ENCODE peak calls at places on chromosomes 1 and 21, in seven cellular contexts. One of them, this sample, is unnamed.

GRCh38 chr1:22790232-22791008 is 79.8 kb downstream of the EPHB2 start:
- DNase-seq in left lung: peak
- DNase-seq in adrenal gland: no peak
- DNase-seq in A549: no peak
- DNase-seq in fibroblast of lung: no peak
- DNase-seq in pancreas: peak
- DNase-seq in stomach: no peak
- DNase-seq in this sample: no peak

GRCh38 chr1:57034713-57035112 is 68.9 kb upstream of the C8B start:
- DNase-seq in left lung: no peak
- DNase-seq in adrenal gland: no peak
- DNase-seq in A549: no peak
- DNase-seq in fibroblast of lung: no peak
- DNase-seq in pancreas: no peak
- DNase-seq in stomach: no peak
- DNase-seq in this sample: no peak

GRCh38 chr1:42971848-42972291 is 13.2 kb upstream of the SLC2A1 start:
- DNase-seq in left lung: no peak
- DNase-seq in adrenal gland: no peak
- DNase-seq in A549: no peak
- DNase-seq in fibroblast of lung: peak
- DNase-seq in pancreas: no peak
- DNase-seq in stomach: no peak
- DNase-seq in this sample: no peak

GRCh38 chr1:1573843-1574720 is 581 bp downstream of the SSU72 start:
- DNase-seq in left lung: peak
- DNase-seq in adrenal gland: no peak
- DNase-seq in A549: peak
- DNase-seq in fibroblast of lung: peak
- DNase-seq in pancreas: peak
- DNase-seq in stomach: no peak
- DNase-seq in this sample: no peak

GRCh38 chr1:97563926-97564325 is 356.9 kb downstream of the DPYD start:
- DNase-seq in left lung: no peak
- DNase-seq in adrenal gland: no peak
- DNase-seq in A549: no peak
- DNase-seq in fibroblast of lung: no peak
- DNase-seq in pancreas: no peak
- DNase-seq in stomach: no peak
- DNase-seq in this sample: no peak

GRCh38 chr1:39845569-39846566 is 37.4 kb downstream of the TRIT1 start:
- DNase-seq in left lung: peak
- DNase-seq in adrenal gland: peak
- DNase-seq in A549: no peak
- DNase-seq in fibroblast of lung: peak
- DNase-seq in pancreas: peak
- DNase-seq in stomach: peak
- DNase-seq in this sample: peak

GRCh38 chr1:71853391-71853790 is 428.9 kb downstream of the NEGR1 start:
- DNase-seq in left lung: no peak
- DNase-seq in adrenal gland: no peak
- DNase-seq in A549: no peak
- DNase-seq in fibroblast of lung: no peak
- DNase-seq in pancreas: no peak
- DNase-seq in stomach: no peak
- DNase-seq in this sample: no peak

GRCh38 chr1:246971969-246972368 is 35.9 kb downstream of the ZNF695 start:
- DNase-seq in left lung: no peak
- DNase-seq in adrenal gland: no peak
- DNase-seq in A549: no peak
- DNase-seq in fibroblast of lung: no peak
- DNase-seq in pancreas: no peak
- DNase-seq in stomach: no peak
- DNase-seq in this sample: no peak

GRCh38 chr1:201828451-201828819 is 522 bp upstream of the IPO9 start:
- DNase-seq in left lung: no peak
- DNase-seq in adrenal gland: no peak
- DNase-seq in A549: no peak
- DNase-seq in fibroblast of lung: no peak
- DNase-seq in pancreas: no peak
- DNase-seq in stomach: no peak
- DNase-seq in this sample: no peak

GRCh38 chr1:45299981-45300668 is 26.6 kb upstream of the HPDL start:
- DNase-seq in left lung: no peak
- DNase-seq in adrenal gland: peak
- DNase-seq in A549: peak
- DNase-seq in fibroblast of lung: peak
- DNase-seq in pancreas: no peak
- DNase-seq in stomach: peak
- DNase-seq in this sample: no peak

GRCh38 chr1:44318097-44319088 is 36.7 kb downstream of the ERI3 start:
- DNase-seq in left lung: no peak
- DNase-seq in adrenal gland: no peak
- DNase-seq in A549: peak
- DNase-seq in fibroblast of lung: peak
- DNase-seq in pancreas: peak
- DNase-seq in stomach: no peak
- DNase-seq in this sample: peak

GRCh38 chr1:48916121-48917069 is 139.7 kb upstream of the BEND5 start:
- DNase-seq in left lung: no peak
- DNase-seq in adrenal gland: peak
- DNase-seq in A549: peak
- DNase-seq in fibroblast of lung: peak
- DNase-seq in pancreas: no peak
- DNase-seq in stomach: no peak
- DNase-seq in this sample: no peak

GRCh38 chr1:10626011-10626731 is 151.4 kb downstream of the PEX14 start:
- DNase-seq in left lung: peak
- DNase-seq in adrenal gland: no peak
- DNase-seq in A549: no peak
- DNase-seq in fibroblast of lung: no peak
- DNase-seq in pancreas: no peak
- DNase-seq in stomach: no peak
- DNase-seq in this sample: no peak

GRCh38 chr21:45236481-45236880 is 51.2 kb downstream of the POFUT2 start:
- DNase-seq in left lung: no peak
- DNase-seq in adrenal gland: no peak
- DNase-seq in A549: no peak
- DNase-seq in fibroblast of lung: no peak
- DNase-seq in pancreas: no peak
- DNase-seq in stomach: no peak
- DNase-seq in this sample: no peak

GRCh38 chr21:46080171-46081021 is 17.5 kb upstream of the COL6A2 start:
- DNase-seq in left lung: peak
- DNase-seq in adrenal gland: peak
- DNase-seq in A549: no peak
- DNase-seq in fibroblast of lung: no peak
- DNase-seq in pancreas: peak
- DNase-seq in stomach: peak
- DNase-seq in this sample: peak

GRCh38 chr1:154847891-154848290 is 22.2 kb downstream of the KCNN3 start:
- DNase-seq in left lung: no peak
- DNase-seq in adrenal gland: peak
- DNase-seq in A549: no peak
- DNase-seq in fibroblast of lung: no peak
- DNase-seq in pancreas: no peak
- DNase-seq in stomach: no peak
- DNase-seq in this sample: no peak

DNA sequence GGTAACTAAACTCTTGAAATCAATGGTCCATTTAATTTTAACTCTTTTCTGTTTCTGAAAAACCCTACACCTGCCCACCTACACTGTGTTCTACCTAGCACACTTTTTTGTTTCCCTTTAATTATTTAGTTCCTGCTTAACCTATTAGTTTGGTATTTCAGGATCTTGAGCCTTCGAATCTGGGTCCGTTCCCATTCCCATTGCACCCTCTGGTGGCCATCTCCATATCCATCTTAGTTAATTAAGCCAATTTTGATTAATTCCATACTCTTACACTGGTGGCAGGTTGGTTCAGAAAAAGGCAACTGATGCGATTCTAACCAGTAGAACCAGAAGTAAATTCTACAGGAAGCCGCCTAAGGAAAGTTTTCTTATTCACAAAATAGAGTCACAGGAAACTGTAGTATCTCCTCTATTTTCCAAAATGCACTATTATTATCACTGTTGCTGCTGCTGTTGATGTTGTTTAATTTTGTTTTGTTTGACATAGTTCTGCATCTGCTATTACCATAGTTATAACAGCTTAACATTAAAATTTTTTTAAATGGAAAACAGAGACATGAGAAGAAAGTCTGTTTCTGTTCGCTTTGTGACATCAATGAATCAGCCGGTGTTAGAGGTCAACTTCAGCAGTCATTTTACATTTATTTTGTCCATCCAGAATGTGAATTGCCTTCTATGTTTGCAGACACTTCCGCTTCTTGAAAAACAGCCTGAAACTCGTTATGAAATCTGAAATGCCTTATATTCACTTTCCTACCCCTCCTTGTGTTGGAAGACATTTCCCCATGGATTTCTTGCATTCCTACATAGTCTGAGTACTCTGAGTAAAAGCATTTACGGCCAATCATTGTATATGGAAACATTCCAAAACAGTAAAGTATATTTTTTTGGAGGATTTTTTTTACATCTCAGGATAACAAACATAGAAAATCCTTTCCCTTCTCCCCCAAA is 115.5 kb upstream of the NCAM2 start:
- DNase-seq in left lung: no peak
- DNase-seq in adrenal gland: peak
- DNase-seq in A549: no peak
- DNase-seq in fibroblast of lung: peak
- DNase-seq in pancreas: peak
- DNase-seq in stomach: peak
- DNase-seq in this sample: no peak
- TF ChIP-seq CTCF in left lung: peak
- TF ChIP-seq CTCF in adrenal gland: peak
- TF ChIP-seq CTCF in A549: no peak
- TF ChIP-seq CTCF in fibroblast of lung: peak
- TF ChIP-seq CTCF in pancreas: peak
- TF ChIP-seq CTCF in stomach: peak
- TF ChIP-seq CTCF in this sample: no peak

DNA sequence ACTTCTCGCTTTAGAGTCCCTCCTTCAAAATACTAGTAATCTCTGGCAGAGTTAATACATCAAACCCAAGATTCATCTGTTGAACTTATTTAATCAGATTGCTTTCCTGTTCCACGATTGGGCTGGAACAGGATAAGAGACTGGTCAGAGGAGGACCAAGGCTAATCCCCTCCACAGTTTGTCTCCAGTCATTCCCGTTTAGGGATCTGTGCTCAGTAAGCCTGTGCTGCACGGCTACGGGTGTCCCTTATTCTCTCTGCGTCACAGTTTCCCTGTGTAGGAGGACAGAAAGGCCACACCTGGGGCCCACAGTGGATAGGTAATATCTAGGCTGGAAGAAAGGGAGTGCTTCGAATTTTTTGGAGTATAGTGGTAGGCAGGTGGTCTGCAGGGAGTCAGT is 16.5 kb upstream of the NUAK2 start:
- DNase-seq in left lung: no peak
- DNase-seq in adrenal gland: no peak
- DNase-seq in A549: no peak
- DNase-seq in fibroblast of lung: no peak
- DNase-seq in pancreas: no peak
- DNase-seq in stomach: no peak
- DNase-seq in this sample: no peak
- TF ChIP-seq CTCF in left lung: no peak
- TF ChIP-seq CTCF in adrenal gland: no peak
- TF ChIP-seq CTCF in A549: no peak
- TF ChIP-seq CTCF in fibroblast of lung: no peak
- TF ChIP-seq CTCF in pancreas: no peak
- TF ChIP-seq CTCF in stomach: no peak
- TF ChIP-seq CTCF in this sample: no peak

GRCh38 chr1:50750021-50750619 is 209.9 kb downstream of the FAF1 start:
- DNase-seq in left lung: no peak
- DNase-seq in adrenal gland: no peak
- DNase-seq in A549: peak
- DNase-seq in fibroblast of lung: peak
- DNase-seq in pancreas: no peak
- DNase-seq in stomach: no peak
- DNase-seq in this sample: no peak
- TF ChIP-seq CTCF in left lung: peak
- TF ChIP-seq CTCF in adrenal gland: peak
- TF ChIP-seq CTCF in A549: peak
- TF ChIP-seq CTCF in fibroblast of lung: peak
- TF ChIP-seq CTCF in pancreas: no peak
- TF ChIP-seq CTCF in stomach: no peak
- TF ChIP-seq CTCF in this sample: no peak

DNA sequence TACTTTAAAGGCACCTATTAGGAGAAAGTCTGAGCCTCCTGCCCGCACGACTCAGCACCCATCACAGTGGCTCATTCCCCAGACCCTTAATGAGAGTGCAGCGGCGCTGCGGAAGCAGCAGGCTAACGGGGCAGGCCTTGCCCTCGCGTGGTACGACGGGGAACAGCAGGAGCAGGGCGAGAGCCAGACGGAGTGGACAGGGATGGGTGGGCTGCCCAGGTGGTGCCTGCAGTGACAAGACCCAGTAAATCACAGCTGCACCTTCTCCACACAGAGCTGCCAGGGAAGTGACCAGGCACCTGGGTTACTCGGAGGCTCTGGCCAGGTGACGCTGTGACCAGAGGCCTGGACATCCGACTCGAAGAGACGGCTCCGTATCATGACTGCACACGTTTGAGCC is 131.9 kb downstream of the NPHP4 start:
- DNase-seq in left lung: no peak
- DNase-seq in adrenal gland: no peak
- DNase-seq in A549: no peak
- DNase-seq in fibroblast of lung: no peak
- DNase-seq in pancreas: no peak
- DNase-seq in stomach: no peak
- DNase-seq in this sample: no peak
- TF ChIP-seq CTCF in left lung: no peak
- TF ChIP-seq CTCF in adrenal gland: no peak
- TF ChIP-seq CTCF in A549: no peak
- TF ChIP-seq CTCF in fibroblast of lung: no peak
- TF ChIP-seq CTCF in pancreas: no peak
- TF ChIP-seq CTCF in stomach: no peak
- TF ChIP-seq CTCF in this sample: no peak

GRCh38 chr1:6099787-6100765 is 54.4 kb downstream of the KCNAB2 start:
- DNase-seq in left lung: no peak
- DNase-seq in adrenal gland: no peak
- DNase-seq in A549: no peak
- DNase-seq in fibroblast of lung: no peak
- DNase-seq in pancreas: no peak
- DNase-seq in stomach: no peak
- DNase-seq in this sample: no peak
- TF ChIP-seq CTCF in left lung: no peak
- TF ChIP-seq CTCF in adrenal gland: no peak
- TF ChIP-seq CTCF in A549: no peak
- TF ChIP-seq CTCF in fibroblast of lung: no peak
- TF ChIP-seq CTCF in pancreas: no peak
- TF ChIP-seq CTCF in stomach: no peak
- TF ChIP-seq CTCF in this sample: no peak

GRCh38 chr1:109239580-109240068 is 9.7 kb upstream of the CELSR2 start:
- DNase-seq in left lung: no peak
- DNase-seq in adrenal gland: peak
- DNase-seq in A549: peak
- DNase-seq in fibroblast of lung: peak
- DNase-seq in pancreas: no peak
- DNase-seq in stomach: no peak
- DNase-seq in this sample: no peak
- TF ChIP-seq CTCF in left lung: peak
- TF ChIP-seq CTCF in adrenal gland: peak
- TF ChIP-seq CTCF in A549: peak
- TF ChIP-seq CTCF in fibroblast of lung: peak
- TF ChIP-seq CTCF in pancreas: peak
- TF ChIP-seq CTCF in stomach: peak
- TF ChIP-seq CTCF in this sample: no peak

This sample was measured in activated B cell treated with CpG ODN at 0.5 μM for 24 hours.